ENCODE peak calls at places on chromosome 12, in six cellular contexts. One of them, this sample, is unnamed.

GRCh38 chr12:77232045-77232444 is 166.7 kb upstream of the E2F7 start:
- DNase-seq in CD4-positive, CD25-positive, alpha-beta regulatory T cell: no peak
- DNase-seq in SK-N-SH: no peak
- DNase-seq in AG04450: peak; percentile 45
- DNase-seq in right atrium auricular region: no peak
- DNase-seq in right lobe of liver: no peak
- DNase-seq in this sample: no peak

GRCh38 chr12:64621257-64621942 is 11.1 kb downstream of the RASSF3 start:
- DNase-seq in CD4-positive, CD25-positive, alpha-beta regulatory T cell: no peak
- DNase-seq in SK-N-SH: no peak
- DNase-seq in AG04450: peak; percentile 87
- DNase-seq in right atrium auricular region: no peak
- DNase-seq in right lobe of liver: no peak
- DNase-seq in this sample: no peak

GRCh38 chr12:6700646-6701051 is at the start of gene PIANP:
- DNase-seq in CD4-positive, CD25-positive, alpha-beta regulatory T cell: peak; percentile 54
- DNase-seq in SK-N-SH: peak; percentile 92
- DNase-seq in AG04450: no peak
- DNase-seq in right atrium auricular region: no peak
- DNase-seq in right lobe of liver: no peak
- DNase-seq in this sample: peak; percentile 26

GRCh38 chr12:62703011-62703380 is 232.0 kb downstream of the PPM1H start:
- DNase-seq in CD4-positive, CD25-positive, alpha-beta regulatory T cell: no peak
- DNase-seq in SK-N-SH: no peak
- DNase-seq in AG04450: no peak
- DNase-seq in right atrium auricular region: no peak
- DNase-seq in right lobe of liver: no peak
- DNase-seq in this sample: no peak

GRCh38 chr12:100114574-100114973 is 28.1 kb downstream of the BLTP3B start:
- DNase-seq in CD4-positive, CD25-positive, alpha-beta regulatory T cell: no peak
- DNase-seq in SK-N-SH: no peak
- DNase-seq in AG04450: no peak
- DNase-seq in right atrium auricular region: no peak
- DNase-seq in right lobe of liver: no peak
- DNase-seq in this sample: no peak

GRCh38 chr12:108193922-108194321 is 64.8 kb downstream of the WSCD2 start:
- DNase-seq in CD4-positive, CD25-positive, alpha-beta regulatory T cell: no peak
- DNase-seq in SK-N-SH: peak; percentile 69
- DNase-seq in AG04450: no peak
- DNase-seq in right atrium auricular region: no peak
- DNase-seq in right lobe of liver: no peak
- DNase-seq in this sample: no peak

GRCh38 chr12:105020241-105020962 is 34.3 kb downstream of the NOPCHAP1 start:
- DNase-seq in CD4-positive, CD25-positive, alpha-beta regulatory T cell: no peak
- DNase-seq in SK-N-SH: no peak
- DNase-seq in AG04450: no peak
- DNase-seq in right atrium auricular region: no peak
- DNase-seq in right lobe of liver: no peak
- DNase-seq in this sample: no peak

GRCh38 chr12:118714051-118714460 is 267.3 kb upstream of the SRRM4 start:
- DNase-seq in CD4-positive, CD25-positive, alpha-beta regulatory T cell: no peak
- DNase-seq in SK-N-SH: peak; percentile 66
- DNase-seq in AG04450: no peak
- DNase-seq in right atrium auricular region: no peak
- DNase-seq in right lobe of liver: no peak
- DNase-seq in this sample: no peak

GRCh38 chr12:106097011-106097410 is 41.7 kb downstream of the NUAK1 start:
- DNase-seq in CD4-positive, CD25-positive, alpha-beta regulatory T cell: no peak
- DNase-seq in SK-N-SH: no peak
- DNase-seq in AG04450: no peak
- DNase-seq in right atrium auricular region: no peak
- DNase-seq in right lobe of liver: no peak
- DNase-seq in this sample: no peak

GRCh38 chr12:110176745-110177144 is 52.6 kb downstream of the IFT81 start:
- DNase-seq in CD4-positive, CD25-positive, alpha-beta regulatory T cell: no peak
- DNase-seq in SK-N-SH: peak; percentile 38
- DNase-seq in AG04450: no peak
- DNase-seq in right atrium auricular region: no peak
- DNase-seq in right lobe of liver: no peak
- DNase-seq in this sample: no peak

GRCh38 chr12:117134059-117134458 is 34.8 kb upstream of the TESC start:
- DNase-seq in CD4-positive, CD25-positive, alpha-beta regulatory T cell: peak; percentile 18
- DNase-seq in SK-N-SH: no peak
- DNase-seq in AG04450: no peak
- DNase-seq in right atrium auricular region: no peak
- DNase-seq in right lobe of liver: no peak
- DNase-seq in this sample: no peak

GRCh38 chr12:26287666-26288408 is 92.5 kb downstream of the SSPN start:
- DNase-seq in CD4-positive, CD25-positive, alpha-beta regulatory T cell: no peak
- DNase-seq in SK-N-SH: no peak
- DNase-seq in AG04450: no peak
- DNase-seq in right atrium auricular region: no peak
- DNase-seq in right lobe of liver: no peak
- DNase-seq in this sample: peak; percentile 96

GRCh38 chr12:9372202-9372601 is 164.0 kb upstream of the PZP start:
- DNase-seq in CD4-positive, CD25-positive, alpha-beta regulatory T cell: no peak
- DNase-seq in SK-N-SH: no peak
- DNase-seq in AG04450: no peak
- DNase-seq in right atrium auricular region: no peak
- DNase-seq in right lobe of liver: no peak
- DNase-seq in this sample: no peak

GRCh38 chr12:124686001-124686884 is 118.8 kb upstream of the NCOR2 start:
- DNase-seq in CD4-positive, CD25-positive, alpha-beta regulatory T cell: no peak
- DNase-seq in SK-N-SH: no peak
- DNase-seq in AG04450: no peak
- DNase-seq in right atrium auricular region: no peak
- DNase-seq in right lobe of liver: no peak
- DNase-seq in this sample: no peak

GRCh38 chr12:104136577-104136976 is 1.4 kb downstream of the NFYB start:
- DNase-seq in CD4-positive, CD25-positive, alpha-beta regulatory T cell: no peak
- DNase-seq in SK-N-SH: no peak
- DNase-seq in AG04450: no peak
- DNase-seq in right atrium auricular region: no peak
- DNase-seq in right lobe of liver: no peak
- DNase-seq in this sample: no peak

GRCh38 chr12:32159381-32159780 is 52.7 kb downstream of the BICD1 start:
- DNase-seq in CD4-positive, CD25-positive, alpha-beta regulatory T cell: no peak
- DNase-seq in SK-N-SH: no peak
- DNase-seq in AG04450: no peak
- DNase-seq in right atrium auricular region: no peak
- DNase-seq in right lobe of liver: no peak
- DNase-seq in this sample: no peak

GRCh38 chr12:103955811-103956514 is 9.7 kb upstream of the TDG start:
- DNase-seq in CD4-positive, CD25-positive, alpha-beta regulatory T cell: no peak
- DNase-seq in SK-N-SH: peak; percentile 18
- DNase-seq in AG04450: no peak
- DNase-seq in right atrium auricular region: no peak
- DNase-seq in right lobe of liver: no peak
- DNase-seq in this sample: no peak

GRCh38 chr12:92899388-92900001 is 29.6 kb downstream of the EEA1 start:
- DNase-seq in CD4-positive, CD25-positive, alpha-beta regulatory T cell: no peak
- DNase-seq in SK-N-SH: peak; percentile 8
- DNase-seq in AG04450: peak; percentile 92
- DNase-seq in right atrium auricular region: peak; percentile 93
- DNase-seq in right lobe of liver: peak; percentile 57
- DNase-seq in this sample: peak; percentile 78

GRCh38 chr12:7642876-7643309 is 22.8 kb downstream of the APOBEC1 start:
- DNase-seq in CD4-positive, CD25-positive, alpha-beta regulatory T cell: peak; percentile 11
- DNase-seq in SK-N-SH: no peak
- DNase-seq in AG04450: no peak
- DNase-seq in right atrium auricular region: no peak
- DNase-seq in right lobe of liver: no peak
- DNase-seq in this sample: no peak

GRCh38 chr12:106358410-106359241 is 1.1 kb downstream of the POLR3B start:
- DNase-seq in CD4-positive, CD25-positive, alpha-beta regulatory T cell: no peak
- DNase-seq in SK-N-SH: peak; percentile 53
- DNase-seq in AG04450: no peak
- DNase-seq in right atrium auricular region: no peak
- DNase-seq in right lobe of liver: no peak
- DNase-seq in this sample: no peak

GRCh38 chr12:116403546-116403945 is 126.1 kb upstream of the MED13L start:
- DNase-seq in CD4-positive, CD25-positive, alpha-beta regulatory T cell: no peak
- DNase-seq in SK-N-SH: no peak
- DNase-seq in AG04450: no peak
- DNase-seq in right atrium auricular region: no peak
- DNase-seq in right lobe of liver: no peak
- DNase-seq in this sample: no peak

GRCh38 chr12:75161495-75161894 is 48.1 kb downstream of the KCNC2 start:
- DNase-seq in CD4-positive, CD25-positive, alpha-beta regulatory T cell: no peak
- DNase-seq in SK-N-SH: no peak
- DNase-seq in AG04450: no peak
- DNase-seq in right atrium auricular region: no peak
- DNase-seq in right lobe of liver: no peak
- DNase-seq in this sample: no peak

GRCh38 chr12:116153096-116153495 is 124.4 kb downstream of the MED13L start:
- DNase-seq in CD4-positive, CD25-positive, alpha-beta regulatory T cell: no peak
- DNase-seq in SK-N-SH: no peak
- DNase-seq in AG04450: no peak
- DNase-seq in right atrium auricular region: no peak
- DNase-seq in right lobe of liver: no peak
- DNase-seq in this sample: no peak

GRCh38 chr12:48999371-49000131 is at the start of gene DDN:
- DNase-seq in CD4-positive, CD25-positive, alpha-beta regulatory T cell: peak; percentile 38
- DNase-seq in SK-N-SH: peak; percentile 86
- DNase-seq in AG04450: no peak
- DNase-seq in right atrium auricular region: no peak
- DNase-seq in right lobe of liver: no peak
- DNase-seq in this sample: no peak

GRCh38 chr12:77104792-77105191 is 39.4 kb upstream of the E2F7 start:
- DNase-seq in CD4-positive, CD25-positive, alpha-beta regulatory T cell: no peak
- DNase-seq in SK-N-SH: no peak
- DNase-seq in AG04450: no peak
- DNase-seq in right atrium auricular region: no peak
- DNase-seq in right lobe of liver: no peak
- DNase-seq in this sample: no peak

GRCh38 chr12:79409562-79409961 is 281.2 kb downstream of the PAWR start:
- DNase-seq in CD4-positive, CD25-positive, alpha-beta regulatory T cell: no peak
- DNase-seq in SK-N-SH: no peak
- DNase-seq in AG04450: peak; percentile 81
- DNase-seq in right atrium auricular region: no peak
- DNase-seq in right lobe of liver: no peak
- DNase-seq in this sample: no peak
- H3K27ac ChIP-seq in CD4-positive, CD25-positive, alpha-beta regulatory T cell: no peak overlapping the region
- H3K27ac ChIP-seq in SK-N-SH: peak overlapping the region; percentile 59
- H3K27ac ChIP-seq in AG04450: peak overlapping the region; percentile 91
- H3K27ac ChIP-seq in right atrium auricular region: no peak overlapping the region
- H3K27ac ChIP-seq in right lobe of liver: no peak overlapping the region
- H3K27ac ChIP-seq in this sample: peak overlapping the region; percentile 79

GRCh38 chr12:13093191-13093849 is 10.1 kb downstream of the GSG1 start:
- DNase-seq in CD4-positive, CD25-positive, alpha-beta regulatory T cell: no peak
- DNase-seq in SK-N-SH: no peak
- DNase-seq in AG04450: no peak
- DNase-seq in right atrium auricular region: no peak
- DNase-seq in right lobe of liver: no peak
- DNase-seq in this sample: no peak
- H3K27ac ChIP-seq in CD4-positive, CD25-positive, alpha-beta regulatory T cell: no peak overlapping the region
- H3K27ac ChIP-seq in SK-N-SH: peak overlapping the region; percentile 75
- H3K27ac ChIP-seq in AG04450: peak overlapping the region; percentile 78
- H3K27ac ChIP-seq in right atrium auricular region: no peak overlapping the region
- H3K27ac ChIP-seq in right lobe of liver: no peak overlapping the region
- H3K27ac ChIP-seq in this sample: peak overlapping the region; percentile 11

GRCh38 chr12:94677778-94678177 is 27.4 kb upstream of the TMCC3 start:
- DNase-seq in CD4-positive, CD25-positive, alpha-beta regulatory T cell: no peak
- DNase-seq in SK-N-SH: no peak
- DNase-seq in AG04450: no peak
- DNase-seq in right atrium auricular region: no peak
- DNase-seq in right lobe of liver: no peak
- DNase-seq in this sample: peak; percentile 60

GRCh38 chr12:94678849-94679248 is 28.5 kb upstream of the TMCC3 start:
- DNase-seq in CD4-positive, CD25-positive, alpha-beta regulatory T cell: no peak
- DNase-seq in SK-N-SH: no peak
- DNase-seq in AG04450: no peak
- DNase-seq in right atrium auricular region: no peak
- DNase-seq in right lobe of liver: no peak
- DNase-seq in this sample: no peak

GRCh38 chr12:94678396-94678795 is 28.0 kb upstream of the TMCC3 start:
- DNase-seq in CD4-positive, CD25-positive, alpha-beta regulatory T cell: no peak
- DNase-seq in SK-N-SH: no peak
- DNase-seq in AG04450: no peak
- DNase-seq in right atrium auricular region: no peak
- DNase-seq in right lobe of liver: no peak
- DNase-seq in this sample: no peak

GRCh38 chr12:94676011-94676709 is 25.8 kb upstream of the TMCC3 start:
- DNase-seq in CD4-positive, CD25-positive, alpha-beta regulatory T cell: no peak
- DNase-seq in SK-N-SH: no peak
- DNase-seq in AG04450: no peak
- DNase-seq in right atrium auricular region: peak; percentile 70
- DNase-seq in right lobe of liver: peak; percentile 58
- DNase-seq in this sample: no peak

DNA sequence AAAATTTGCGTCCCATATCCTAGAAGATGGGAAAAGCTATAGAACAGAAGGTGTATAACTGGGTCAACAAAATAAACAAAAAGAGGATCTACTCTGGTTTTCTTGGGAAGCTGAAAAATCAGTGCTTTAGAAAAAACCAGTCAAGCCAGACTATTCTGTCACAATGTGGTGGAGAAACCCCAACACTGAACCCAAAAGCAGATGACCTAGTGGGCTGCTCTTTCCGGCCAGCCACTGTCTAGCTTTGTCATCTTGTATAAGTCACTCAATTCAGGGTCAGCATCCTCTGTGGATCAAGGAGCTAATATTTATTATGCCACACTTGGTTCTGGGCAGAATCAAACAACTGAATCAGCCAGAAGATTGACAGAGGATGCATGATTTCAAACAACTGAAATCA is 26.6 kb upstream of the TMCC3 start:
- DNase-seq in CD4-positive, CD25-positive, alpha-beta regulatory T cell: no peak
- DNase-seq in SK-N-SH: no peak
- DNase-seq in AG04450: no peak
- DNase-seq in right atrium auricular region: no peak
- DNase-seq in right lobe of liver: no peak
- DNase-seq in this sample: no peak
- H3K27ac ChIP-seq in CD4-positive, CD25-positive, alpha-beta regulatory T cell: no peak overlapping the region
- H3K27ac ChIP-seq in SK-N-SH: no peak overlapping the region
- H3K27ac ChIP-seq in AG04450: no peak overlapping the region
- H3K27ac ChIP-seq in right atrium auricular region: no peak overlapping the region
- H3K27ac ChIP-seq in right lobe of liver: peak overlapping the region; percentile 50
- H3K27ac ChIP-seq in this sample: peak overlapping the region; percentile 82

DNA sequence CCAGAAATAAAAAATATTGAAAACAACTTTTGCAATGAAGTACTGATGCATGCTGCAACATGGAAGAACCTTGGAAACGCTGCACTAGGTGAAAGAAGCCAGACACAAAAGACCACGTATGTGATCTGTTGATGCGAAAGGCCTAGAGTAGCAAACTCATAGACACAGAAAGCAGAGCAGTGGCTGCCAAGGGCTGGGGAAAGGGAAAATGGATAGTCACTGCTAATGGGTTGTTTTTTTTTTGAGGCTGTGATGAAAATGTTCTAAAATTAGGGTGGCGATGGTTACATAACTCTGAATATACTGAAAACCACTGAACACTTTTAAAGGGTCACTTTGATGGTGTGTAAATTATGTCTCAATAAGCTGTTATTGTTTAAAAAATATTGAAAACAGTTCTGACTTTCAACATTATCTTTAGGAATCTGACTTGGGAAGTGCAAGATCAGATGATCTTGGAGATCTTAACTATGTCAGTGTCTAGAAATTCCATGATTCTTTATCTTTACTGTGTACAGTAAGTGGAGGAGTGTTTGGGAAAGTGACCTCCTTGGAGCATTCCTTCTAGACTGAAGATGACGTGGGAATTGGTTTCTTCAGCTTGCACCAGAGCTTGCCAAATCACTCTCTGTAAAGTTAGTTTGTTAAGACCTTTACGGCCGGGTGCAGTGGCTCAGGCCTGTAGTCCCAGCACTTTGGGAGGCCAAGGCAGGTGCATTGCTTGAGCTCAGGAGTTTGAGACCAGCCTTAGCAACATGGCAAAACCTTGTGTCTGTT is 12.4 kb downstream of the MLXIP start:
- DNase-seq in CD4-positive, CD25-positive, alpha-beta regulatory T cell: no peak
- DNase-seq in SK-N-SH: no peak
- DNase-seq in AG04450: peak; percentile 90
- DNase-seq in right atrium auricular region: no peak
- DNase-seq in right lobe of liver: no peak
- DNase-seq in this sample: no peak
- H3K27ac ChIP-seq in CD4-positive, CD25-positive, alpha-beta regulatory T cell: no peak overlapping the region
- H3K27ac ChIP-seq in SK-N-SH: peak overlapping the region; percentile 89
- H3K27ac ChIP-seq in AG04450: peak overlapping the region; percentile 95
- H3K27ac ChIP-seq in right atrium auricular region: peak overlapping the region; percentile 33
- H3K27ac ChIP-seq in right lobe of liver: no peak overlapping the region
- H3K27ac ChIP-seq in this sample: peak overlapping the region; percentile 56

This sample was measured in breast epithelium.